ENCODE peak calls at places on chromosomes 13 and 19, in four cellular contexts. J is activated CD4-positive, CD25-positive, alpha-beta regulatory T cell; U is stimulated activated CD8-positive, alpha-beta memory T cell treated with anti-CD3 and anti-CD28 coated beads, Interleukin-4, amount 100 ng/mL, for 24 hours; P is AG08396. D is an unnamed sample.

GRCh38 chr13:114211446-114211845 is 23.3 kb upstream of the CDC16 start:
- DNase-seq in J (no peak), U (no peak), P (no peak), D (no peak)

GRCh38 chr13:25977216-25977615 is 74.6 kb downstream of the SHISA2 start:
- DNase-seq in J (no peak), U (no peak), P (no peak), D (no peak)

GRCh38 chr13:25881946-25882574 is 169.8 kb downstream of the SHISA2 start:
- DNase-seq in J (no peak), U (no peak), P (no peak), D (no peak)

GRCh38 chr13:103067751-103068563 is 1.7 kb upstream of the SLC10A2 start:
- DNase-seq in J (no peak), U (no peak), P (no peak), D (no peak)

GRCh38 chr19:383922-384800 is 24.8 kb downstream of the C2CD4C start:
- DNase-seq in J (no peak), U (no peak), P (no peak), D (no peak)

GRCh38 chr13:27007166-27007565 is 164.4 kb downstream of the USP12 start:
- DNase-seq in J (no peak), U (no peak), P (no peak), D (no peak)

GRCh38 chr19:2800506-2800905 is 15.2 kb downstream of the THOP1 start:
- DNase-seq in J (no peak), U (no peak), P (no peak), D (no peak)

GRCh38 chr19:6232567-6232966 is 47.2 kb downstream of the MLLT1 start:
- DNase-seq in J (no peak), U (no peak), P (peak; percentile 75), D (no peak)

GRCh38 chr13:31639443-31640163 is 99.7 kb upstream of the RXFP2 start:
- DNase-seq in J (no peak), U (no peak), P (no peak), D (no peak)

GRCh38 chr13:90415902-90416301 is 931.6 kb upstream of the MIR17HG start:
- DNase-seq in J (no peak), U (no peak), P (no peak), D (no peak)

GRCh38 chr13:43237616-43238015 is 214.2 kb downstream of the DNAJC15 start:
- DNase-seq in J (no peak), U (no peak), P (no peak), D (no peak)

GRCh38 chr19:38561658-38562057 is 56.1 kb downstream of the MAP4K1 start:
- DNase-seq in J (no peak), U (no peak), P (no peak), D (no peak)

GRCh38 chr13:41675306-41675705 is 218.0 kb downstream of the RGCC start:
- DNase-seq in J (no peak), U (no peak), P (no peak), D (no peak)

GRCh38 chr13:100356889-100357288 is 231.7 kb downstream of the GGACT start:
- DNase-seq in J (no peak), U (no peak), P (no peak), D (no peak)

GRCh38 chr13:85597790-85598500 is 201.3 kb downstream of the SLITRK6 start:
- DNase-seq in J (no peak), U (no peak), P (no peak), D (no peak)

GRCh38 chr13:23378009-23378632 is 55.4 kb downstream of the SACS start:
- DNase-seq in J (peak; percentile 34), U (peak; percentile 39), P (peak; percentile 85), D (no peak)

GRCh38 chr19:7427944-7428343 is 60.9 kb downstream of the PEX11G start:
- DNase-seq in J (no peak), U (no peak), P (peak; percentile 78), D (no peak)